ENCODE peak calls at places on chromosomes 5 and 9, in six cellular contexts. P, X, M, Q, B and W are unnamed samples. For H3K36me3, the result is how much of the 10 kb centered on the place peaks cover.

GRCh38 chr5:51185985-51186384 is 197.3 kb upstream of the ISL1 start:
- DNase-seq in P (no peak), X (no peak), Q (no peak), B (no peak), M (no peak), W (no peak)

GRCh38 chr5:16909464-16909863 is 26.6 kb downstream of the MYO10 start:
- DNase-seq in B (no peak), M (no peak), X (no peak), P (no peak), Q (no peak), W (peak)

GRCh38 chr5:158832096-158832495 is 267.6 kb downstream of the EBF1 start:
- DNase-seq in M (no peak), Q (no peak), X (no peak), B (no peak), P (no peak), W (no peak)

GRCh38 chr9:134052941-134053340 is 14.9 kb downstream of the BRD3 start:
- DNase-seq in B (no peak), Q (no peak), X (no peak), M (peak), P (no peak), W (peak)

GRCh38 chr9:110207071-110207923 is 662 bp downstream of the C9orf152 start:
- DNase-seq in Q (peak), M (no peak), B (no peak), X (no peak), P (peak), W (no peak)

GRCh38 chr5:30581198-30581925 is 612.1 kb upstream of the CDH6 start:
- DNase-seq in X (peak), Q (no peak), M (no peak), B (no peak), P (no peak), W (no peak)

GRCh38 chr9:123640792-123641222 is 284.8 kb downstream of the CRB2 start:
- DNase-seq in P (no peak), Q (no peak), X (no peak), M (no peak), B (no peak), W (no peak)

GRCh38 chr9:127905788-127906191 is 6.4 kb upstream of the ST6GALNAC6 start:
- DNase-seq in P (peak), B (no peak), Q (peak), X (no peak), M (no peak), W (peak)

GRCh38 chr5:69115526-69115925 is 21.7 kb downstream of the SLC30A5 start:
- DNase-seq in P (no peak), Q (no peak), B (no peak), X (no peak), M (no peak), W (no peak)
- H3K36me3 ChIP-seq in P (under half), Q (half or more), B (half or more), X (under half), M (under half), W (under half)

GRCh38 chr9:121340676-121341392 is 29.2 kb downstream of the STOM start:
- DNase-seq in M (no peak), Q (no peak), B (no peak), X (no peak), P (no peak), W (no peak)
- H3K36me3 ChIP-seq in M (under half), Q (half or more), B (half or more), X (under half), P (under half), W (under half)

GRCh38 chr9:137759117-137759516 is 118.5 kb upstream of the CACNA1B start:
- DNase-seq in P (no peak), Q (no peak), M (no peak), B (no peak), X (no peak), W (peak)

GRCh38 chr9:137761032-137761431 is 116.5 kb upstream of the CACNA1B start:
- DNase-seq in M (no peak), P (no peak), X (no peak), Q (no peak), B (no peak), W (no peak)

GRCh38 chr9:137761793-137762192 is 115.8 kb upstream of the CACNA1B start:
- DNase-seq in P (no peak), B (no peak), M (peak), Q (no peak), X (no peak), W (peak)

GRCh38 chr9:137759649-137760321 is 117.8 kb upstream of the CACNA1B start:
- DNase-seq in Q (no peak), B (no peak), M (peak), X (no peak), P (no peak), W (peak)

DNA sequence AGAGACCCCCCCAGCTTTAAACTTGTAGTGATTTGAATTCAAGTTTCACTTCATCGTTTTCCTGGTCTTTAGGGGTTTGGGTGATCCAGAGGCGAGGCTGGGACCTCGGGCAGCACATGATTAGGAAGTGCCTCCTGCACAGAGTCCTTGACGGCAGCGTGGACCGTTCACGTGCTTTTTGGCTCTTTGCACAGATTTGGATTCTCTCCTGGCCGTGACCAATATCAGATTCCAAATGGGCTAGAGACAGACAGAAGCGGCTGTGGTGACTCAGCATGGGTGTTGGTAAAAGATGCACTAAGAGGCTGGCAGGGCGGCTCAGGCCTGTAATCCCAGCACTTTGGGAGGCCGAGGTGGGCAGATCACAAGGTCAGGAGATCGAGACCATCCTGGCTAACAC is 117.2 kb upstream of the CACNA1B start:
- DNase-seq in P (no peak), X (peak), B (no peak), M (peak), Q (no peak), W (peak)
- H3K36me3 ChIP-seq in P (under half), X (under half), B (half or more), M (under half), Q (half or more), W (under half)

GRCh38 chr9:92961627-92962302 is 14.4 kb downstream of the FGD3 start:
- DNase-seq in P (no peak), Q (no peak), X (no peak), B (no peak), M (no peak), W (no peak)

GRCh38 chr9:92962846-92963245 is 15.5 kb downstream of the FGD3 start:
- DNase-seq in P (no peak), B (no peak), X (no peak), M (no peak), Q (no peak), W (no peak)

GRCh38 chr9:92960561-92961290 is 13.4 kb downstream of the FGD3 start:
- DNase-seq in M (no peak), B (no peak), Q (no peak), X (no peak), P (no peak), W (no peak)

GRCh38 chr9:92963831-92964606 is 16.7 kb downstream of the FGD3 start:
- DNase-seq in Q (peak), P (peak), B (no peak), X (no peak), M (no peak), W (peak)

GRCh38 chr9:92962303-92962649 is 15.0 kb downstream of the FGD3 start:
- DNase-seq in P (no peak), Q (no peak), M (no peak), X (no peak), B (no peak), W (no peak)
- H3K36me3 ChIP-seq in P (under half), Q (under half), M (under half), X (under half), B (under half), W (under half)

DNA sequence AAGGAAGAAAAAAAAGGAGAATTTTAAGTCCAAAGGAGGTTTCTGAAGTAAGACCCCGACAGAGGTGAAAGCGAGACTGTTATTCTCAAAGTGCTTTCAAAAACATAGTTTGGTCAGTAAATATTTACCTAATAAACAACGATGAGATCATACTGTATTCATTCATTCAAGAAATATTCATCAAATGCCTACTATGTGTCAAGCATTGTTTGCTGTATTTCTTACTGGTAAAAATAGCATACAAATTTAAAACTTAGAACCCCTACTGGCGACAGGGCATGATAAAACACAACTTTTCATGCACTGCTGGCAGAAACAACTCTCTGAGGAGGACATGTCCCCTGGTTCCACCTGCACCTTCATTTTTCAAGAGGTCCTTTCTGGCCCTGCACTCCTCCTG is 190.7 kb downstream of the CDK5RAP2 start:
- DNase-seq in B (no peak), Q (no peak), X (no peak), M (no peak), P (no peak), W (no peak)
- H3K36me3 ChIP-seq in B (half or more), Q (half or more), X (under half), M (under half), P (under half), W (under half)

DNA sequence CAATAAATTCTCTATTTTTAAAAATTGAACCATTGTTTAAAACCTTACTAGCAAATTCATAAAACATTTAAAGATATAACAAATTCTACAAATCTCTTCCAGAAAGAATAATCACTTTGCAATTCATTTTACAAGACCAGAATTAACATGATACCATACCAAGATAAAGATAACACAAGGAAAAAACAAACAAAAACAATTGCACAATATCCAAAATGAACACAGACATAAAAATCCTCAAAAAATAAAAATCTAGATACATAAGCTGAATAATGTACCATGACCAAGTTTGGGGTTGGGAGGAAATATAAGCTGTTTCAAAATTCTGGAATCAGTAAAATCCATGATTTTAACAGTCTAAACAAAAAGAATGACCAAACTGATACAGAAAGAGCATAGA is 11.1 kb downstream of the CCNG1 start:
- DNase-seq in Q (no peak), P (no peak), B (no peak), X (no peak), M (no peak), W (no peak)
- H3K36me3 ChIP-seq in Q (half or more), P (under half), B (half or more), X (under half), M (under half), W (under half)